ENCODE peak calls at places on chromosomes 13 and 19, in ten cellular contexts. One of them, this sample, is unnamed.

GRCh38 chr19:6536138-6536671 is 5.4 kb downstream of the TNFSF9 start:
- DNase-seq in endothelial cell: no peak
- DNase-seq in colonic mucosa: peak
- DNase-seq in BJ: no peak
- DNase-seq in stimulated activated CD4-positive, alpha-beta T cell treated with anti-CD3 and anti-CD28 coated beads, Interleukin-4, amount 100 ng/mL, for 1 hour: peak
- DNase-seq in cardiac muscle cell: peak
- DNase-seq in NCI-H2171: no peak
- DNase-seq in germinal center: peak
- DNase-seq in NCI-H1092 treated with DMSO at 0.1 percent for 48 hours: no peak
- DNase-seq in AG04450: no peak
- DNase-seq in this sample: peak

GRCh38 chr13:109666656-109667448 is 119.5 kb downstream of the IRS2 start:
- DNase-seq in AG04450: no peak
- DNase-seq in cardiac muscle cell: no peak
- DNase-seq in stimulated activated CD4-positive, alpha-beta T cell treated with anti-CD3 and anti-CD28 coated beads, Interleukin-4, amount 100 ng/mL, for 1 hour: no peak
- DNase-seq in NCI-H1092 treated with DMSO at 0.1 percent for 48 hours: no peak
- DNase-seq in NCI-H2171: no peak
- DNase-seq in germinal center: no peak
- DNase-seq in BJ: no peak
- DNase-seq in endothelial cell: no peak
- DNase-seq in colonic mucosa: no peak
- DNase-seq in this sample: no peak

GRCh38 chr13:37129867-37130266 is 24.4 kb upstream of the CSNK1A1L start:
- DNase-seq in stimulated activated CD4-positive, alpha-beta T cell treated with anti-CD3 and anti-CD28 coated beads, Interleukin-4, amount 100 ng/mL, for 1 hour: no peak
- DNase-seq in cardiac muscle cell: no peak
- DNase-seq in germinal center: no peak
- DNase-seq in AG04450: no peak
- DNase-seq in endothelial cell: no peak
- DNase-seq in NCI-H2171: no peak
- DNase-seq in colonic mucosa: no peak
- DNase-seq in NCI-H1092 treated with DMSO at 0.1 percent for 48 hours: no peak
- DNase-seq in BJ: no peak
- DNase-seq in this sample: no peak

GRCh38 chr19:2394054-2394668 is 33.2 kb downstream of the TIMM13 start:
- DNase-seq in NCI-H2171: no peak
- DNase-seq in colonic mucosa: peak
- DNase-seq in germinal center: peak
- DNase-seq in BJ: no peak
- DNase-seq in cardiac muscle cell: no peak
- DNase-seq in NCI-H1092 treated with DMSO at 0.1 percent for 48 hours: no peak
- DNase-seq in stimulated activated CD4-positive, alpha-beta T cell treated with anti-CD3 and anti-CD28 coated beads, Interleukin-4, amount 100 ng/mL, for 1 hour: no peak
- DNase-seq in AG04450: no peak
- DNase-seq in endothelial cell: no peak
- DNase-seq in this sample: no peak

GRCh38 chr19:10209305-10209704 is 14.6 kb upstream of the DNMT1 start:
- DNase-seq in AG04450: no peak
- DNase-seq in BJ: no peak
- DNase-seq in germinal center: no peak
- DNase-seq in colonic mucosa: no peak
- DNase-seq in endothelial cell: no peak
- DNase-seq in cardiac muscle cell: no peak
- DNase-seq in NCI-H1092 treated with DMSO at 0.1 percent for 48 hours: no peak
- DNase-seq in NCI-H2171: no peak
- DNase-seq in stimulated activated CD4-positive, alpha-beta T cell treated with anti-CD3 and anti-CD28 coated beads, Interleukin-4, amount 100 ng/mL, for 1 hour: no peak
- DNase-seq in this sample: no peak

GRCh38 chr19:46762245-46762890 is 16.1 kb upstream of the STRN4 start:
- DNase-seq in stimulated activated CD4-positive, alpha-beta T cell treated with anti-CD3 and anti-CD28 coated beads, Interleukin-4, amount 100 ng/mL, for 1 hour: no peak
- DNase-seq in BJ: no peak
- DNase-seq in AG04450: no peak
- DNase-seq in colonic mucosa: no peak
- DNase-seq in NCI-H1092 treated with DMSO at 0.1 percent for 48 hours: no peak
- DNase-seq in cardiac muscle cell: no peak
- DNase-seq in germinal center: no peak
- DNase-seq in endothelial cell: no peak
- DNase-seq in NCI-H2171: no peak
- DNase-seq in this sample: no peak

GRCh38 chr19:588093-588742 is 1.5 kb upstream of the HCN2 start:
- DNase-seq in AG04450: no peak
- DNase-seq in endothelial cell: peak
- DNase-seq in stimulated activated CD4-positive, alpha-beta T cell treated with anti-CD3 and anti-CD28 coated beads, Interleukin-4, amount 100 ng/mL, for 1 hour: peak
- DNase-seq in colonic mucosa: peak
- DNase-seq in NCI-H2171: peak
- DNase-seq in cardiac muscle cell: peak
- DNase-seq in NCI-H1092 treated with DMSO at 0.1 percent for 48 hours: peak
- DNase-seq in BJ: peak
- DNase-seq in germinal center: no peak
- DNase-seq in this sample: peak

GRCh38 chr19:48784527-48784926 is 26.3 kb downstream of the BCAT2 start:
- DNase-seq in cardiac muscle cell: peak
- DNase-seq in endothelial cell: no peak
- DNase-seq in NCI-H1092 treated with DMSO at 0.1 percent for 48 hours: no peak
- DNase-seq in AG04450: no peak
- DNase-seq in NCI-H2171: no peak
- DNase-seq in stimulated activated CD4-positive, alpha-beta T cell treated with anti-CD3 and anti-CD28 coated beads, Interleukin-4, amount 100 ng/mL, for 1 hour: no peak
- DNase-seq in BJ: no peak
- DNase-seq in colonic mucosa: no peak
- DNase-seq in germinal center: no peak
- DNase-seq in this sample: no peak

GRCh38 chr19:39052243-39052746 is 19.9 kb upstream of the FBXO27 start:
- DNase-seq in BJ: no peak
- DNase-seq in NCI-H1092 treated with DMSO at 0.1 percent for 48 hours: no peak
- DNase-seq in NCI-H2171: no peak
- DNase-seq in germinal center: peak
- DNase-seq in stimulated activated CD4-positive, alpha-beta T cell treated with anti-CD3 and anti-CD28 coated beads, Interleukin-4, amount 100 ng/mL, for 1 hour: peak
- DNase-seq in AG04450: peak
- DNase-seq in endothelial cell: peak
- DNase-seq in colonic mucosa: peak
- DNase-seq in cardiac muscle cell: peak
- DNase-seq in this sample: no peak